ENCODE peak calls at places on chromosomes 12 and 14, in six cellular contexts. H is cardiac muscle cell; S is astrocyte of the hippocampus; A is C1 segment of cervical spinal cord; M is activated naive CD4-positive, alpha-beta T cell; D is NCI-H748 treated with DMSO at 0.1 percent for 48 hours. R is an unnamed sample.

GRCh38 chr12:53659011-53659551 is 16.8 kb downstream of the ATP5MC2 start:
- DNase-seq in M (no peak), A (peak; percentile 64), H (no peak), S (peak; percentile 95), D (peak; percentile 41), R (peak; percentile 50)

GRCh38 chr14:20652996-20653975 is 11.8 kb upstream of the OR6S1 start:
- DNase-seq in D (no peak), M (no peak), A (no peak), S (peak; percentile 11), H (peak; percentile 48), R (no peak)

GRCh38 chr12:10128687-10129086 is 1.3 kb downstream of the CLEC7A start:
- DNase-seq in S (no peak), A (no peak), H (no peak), M (no peak), D (no peak), R (no peak)

GRCh38 chr14:104290058-104290667 is 151.8 kb downstream of the KIF26A start:
- DNase-seq in M (no peak), A (no peak), S (no peak), D (no peak), H (no peak), R (no peak)

GRCh38 chr14:41607119-41607785 is 576 bp downstream of the LRFN5 start:
- DNase-seq in A (no peak), S (peak; percentile 45), D (peak; percentile 63), M (no peak), H (no peak), R (no peak)

GRCh38 chr14:33916663-33917565 is 34.0 kb downstream of the EGLN3 start:
- DNase-seq in S (peak; percentile 42), M (no peak), D (no peak), H (no peak), A (no peak), R (no peak)

GRCh38 chr12:71892059-71892458 is 46.6 kb upstream of the TPH2 start:
- DNase-seq in M (no peak), S (no peak), H (no peak), D (no peak), A (no peak), R (no peak)

GRCh38 chr14:71022939-71023338 is 115.7 kb downstream of the PCNX1 start:
- DNase-seq in H (no peak), M (no peak), A (no peak), S (no peak), D (no peak), R (no peak)

GRCh38 chr14:74938873-74939495 is 15.9 kb upstream of the RPS6KL1 start:
- DNase-seq in D (no peak), H (no peak), M (no peak), A (no peak), S (no peak), R (no peak)

GRCh38 chr14:104805326-104805678 is 4.4 kb downstream of the ZBTB42 start:
- DNase-seq in S (peak; percentile 95), D (no peak), H (peak; percentile 13), M (no peak), A (no peak), R (no peak)

GRCh38 chr12:94327819-94328218 is 131.8 kb downstream of the CEP83 start:
- DNase-seq in S (no peak), A (no peak), D (no peak), H (no peak), M (no peak), R (no peak)

GRCh38 chr12:47838286-47838931 is 18.7 kb upstream of the HDAC7 start:
- DNase-seq in M (no peak), H (peak; percentile 47), D (no peak), A (peak; percentile 13), S (peak; percentile 65), R (peak; percentile 56)

GRCh38 chr12:19014243-19014642 is 115.3 kb upstream of the PLEKHA5 start:
- DNase-seq in H (no peak), D (no peak), A (no peak), S (peak; percentile 23), M (no peak), R (no peak)

GRCh38 chr12:31620311-31620710 is 29.4 kb upstream of the DENND5B start:
- DNase-seq in D (no peak), M (no peak), S (no peak), H (no peak), A (no peak), R (no peak)

GRCh38 chr14:33932526-33933292 is 18.2 kb downstream of the EGLN3 start:
- DNase-seq in M (no peak), A (no peak), D (peak; percentile 68), H (no peak), S (peak; percentile 54), R (no peak)

GRCh38 chr14:49999216-49999761 is 106.4 kb downstream of the ARF6 start:
- DNase-seq in H (no peak), A (peak; percentile 23), D (no peak), M (peak; percentile 21), S (peak; percentile 90), R (peak; percentile 65)

GRCh38 chr12:52018448-52019122 is 11.8 kb downstream of the TAMALIN start:
- DNase-seq in S (no peak), A (no peak), D (no peak), M (no peak), H (no peak), R (no peak)

GRCh38 chr14:60220084-60220483 is 28.9 kb upstream of the PPM1A start:
- DNase-seq in D (no peak), M (no peak), H (no peak), S (no peak), A (no peak), R (no peak)

GRCh38 chr12:115405471-115405860 is 721.5 kb upstream of the TBX3 start:
- DNase-seq in M (no peak), D (no peak), H (no peak), A (no peak), S (no peak), R (no peak)

GRCh38 chr14:103562385-103563088 is at the start of the genes BAG5 and COA8:
- DNase-seq in H (peak; percentile 92), M (peak; percentile 76), A (peak; percentile 94), D (peak; percentile 78), S (peak; percentile 95), R (peak; percentile 99)

GRCh38 chr12:67758119-67758873 is 109.8 kb downstream of the DYRK2 start:
- DNase-seq in M (no peak), A (no peak), H (no peak), S (no peak), D (no peak), R (no peak)

GRCh38 chr14:93095742-93096510 is 19.8 kb downstream of the ITPK1 start:
- DNase-seq in H (no peak), D (no peak), M (no peak), A (no peak), S (no peak), R (no peak)

GRCh38 chr12:132284618-132285310 is 44.6 kb downstream of the GALNT9 start:
- DNase-seq in H (no peak), A (no peak), D (no peak), S (peak; percentile 17), M (no peak), R (no peak)

GRCh38 chr12:121647-122046 is 55.1 kb downstream of the IQSEC3 start:
- DNase-seq in H (peak; percentile 32), A (no peak), M (no peak), S (no peak), D (no peak), R (no peak)

GRCh38 chr12:7069386-7069785 is 8.9 kb downstream of the C1S start:
- DNase-seq in S (no peak), D (no peak), M (no peak), A (no peak), H (no peak), R (no peak)

GRCh38 chr12:113186033-113186365 is 478 bp downstream of the RITA1 start:
- DNase-seq in D (peak; percentile 4), M (no peak), H (no peak), A (no peak), S (no peak), R (no peak)

GRCh38 chr14:69999246-69999645 is 120.0 kb downstream of the SMOC1 start:
- DNase-seq in H (no peak), D (peak; percentile 59), S (peak; percentile 36), A (no peak), M (no peak), R (no peak)

GRCh38 chr14:54589843-54590242 is 22.9 kb downstream of the SAMD4A start:
- DNase-seq in D (no peak), S (no peak), H (no peak), M (no peak), A (no peak), R (no peak)

GRCh38 chr12:50732591-50732990 is 31.3 kb upstream of the ATF1 start:
- DNase-seq in H (no peak), S (peak; percentile 83), A (no peak), M (no peak), D (no peak), R (no peak)

GRCh38 chr14:24483604-24484252 is 24.3 kb downstream of the CMA1 start:
- DNase-seq in D (no peak), M (no peak), A (no peak), H (peak; percentile 0), S (peak; percentile 62), R (no peak)

GRCh38 chr12:90404071-90404470 is 550.9 kb downstream of the CCER1 start:
- DNase-seq in D (no peak), M (no peak), A (no peak), H (no peak), S (no peak), R (no peak)

GRCh38 chr12:12704593-12705230 is 8.7 kb upstream of the GPR19 start:
- DNase-seq in S (peak; percentile 94), D (peak; percentile 73), H (peak; percentile 90), A (peak; percentile 20), M (no peak), R (peak; percentile 67)

GRCh38 chr14:69620211-69620611 is 8.8 kb downstream of the SUSD6 start:
- DNase-seq in H (no peak), M (no peak), A (no peak), S (peak; percentile 60), D (no peak), R (no peak)

GRCh38 chr14:88698651-88699050 is 94.1 kb downstream of the EML5 start:
- DNase-seq in H (no peak), M (no peak), A (no peak), S (no peak), D (no peak), R (no peak)